ENCODE peak calls at places on chromosome 13, in four cellular contexts. E is Daoy; N is mesothelial cell of epicardium; I is activated naive CD4-positive, alpha-beta T cell. G is an unnamed sample.
A peak's percentile ranks its signal among the peaks of the same experiment; 100 is the strongest.

GRCh38 chr13:27374650-27375049 is 49.8 kb upstream of the GTF3A start:
- DNase-seq in E (peak; percentile 77), N (no peak), I (no peak), G (peak; percentile 86)

GRCh38 chr13:98089826-98090225 is 53.1 kb upstream of the FARP1 start:
- DNase-seq in E (no peak), N (no peak), I (no peak), G (no peak)

GRCh38 chr13:99206226-99206625 is 5.6 kb downstream of the UBAC2 start:
- DNase-seq in E (no peak), N (no peak), I (no peak), G (no peak)

GRCh38 chr13:81770868-81771505 is 1430.1 kb upstream of the SPRY2 start:
- DNase-seq in E (no peak), N (no peak), I (no peak), G (no peak)

GRCh38 chr13:42707596-42707995 is 73.8 kb upstream of the FAM216B start:
- DNase-seq in E (peak; percentile 2), N (no peak), I (no peak), G (no peak)

GRCh38 chr13:100602472-100603142 is 14.0 kb upstream of the GGACT start:
- DNase-seq in E (no peak), N (no peak), I (no peak), G (peak; percentile 41)

GRCh38 chr13:67916650-67917049 is 686.5 kb upstream of the PCDH9 start:
- DNase-seq in E (no peak), N (no peak), I (no peak), G (no peak)

GRCh38 chr13:65236841-65237418 is 1993.2 kb downstream of the PCDH9 start:
- DNase-seq in E (no peak), N (no peak), I (no peak), G (no peak)

GRCh38 chr13:109297628-109298027 is 488.8 kb downstream of the IRS2 start:
- DNase-seq in E (no peak), N (no peak), I (no peak), G (no peak)

GRCh38 chr13:67328895-67329294 is 98.8 kb upstream of the PCDH9 start:
- DNase-seq in E (no peak), N (no peak), I (no peak), G (no peak)

GRCh38 chr13:113176292-113176691 is 17.8 kb downstream of the PROZ start:
- DNase-seq in E (no peak), N (no peak), I (no peak), G (no peak)

GRCh38 chr13:99380921-99381645 is 73.9 kb upstream of the GPR183 start:
- DNase-seq in E (no peak), N (no peak), I (no peak), G (no peak)

GRCh38 chr13:97328222-97328790 is 105.7 kb upstream of the RAP2A start:
- DNase-seq in E (peak; percentile 57), N (no peak), I (no peak), G (peak; percentile 79)

GRCh38 chr13:26590951-26591350 is 33.5 kb downstream of the WASF3 start:
- DNase-seq in E (no peak), N (no peak), I (no peak), G (peak; percentile 60)

GRCh38 chr13:111659842-111660241 is 339.4 kb downstream of the TEX29 start:
- DNase-seq in E (no peak), N (no peak), I (no peak), G (no peak)

GRCh38 chr13:97113231-97114001 is 108.7 kb upstream of the MBNL2 start:
- DNase-seq in E (no peak), N (no peak), I (no peak), G (no peak)

GRCh38 chr13:66775196-66775595 is 454.9 kb downstream of the PCDH9 start:
- DNase-seq in E (no peak), N (no peak), I (no peak), G (no peak)

GRCh38 chr13:99321709-99322108 is 14.5 kb upstream of the GPR183 start:
- DNase-seq in E (no peak), N (no peak), I (no peak), G (no peak)

GRCh38 chr13:49935171-49936084 is 712 bp downstream of the SPRYD7 start:
- DNase-seq in E (peak; percentile 57), N (peak; percentile 22), I (peak; percentile 10), G (peak; percentile 69)

GRCh38 chr13:24306632-24307031 is 2.7 kb upstream of the C1QTNF9 start:
- DNase-seq in E (no peak), N (no peak), I (no peak), G (no peak)

GRCh38 chr13:31012285-31013024 is 80.0 kb downstream of the TEX26 start:
- DNase-seq in E (peak; percentile 11), N (no peak), I (no peak), G (peak; percentile 34)

GRCh38 chr13:100710176-100710575 is 35.6 kb upstream of the TMTC4 start:
- DNase-seq in E (no peak), N (no peak), I (no peak), G (no peak)

GRCh38 chr13:44306401-44307192 is 67.0 kb upstream of the SERP2 start:
- DNase-seq in E (peak; percentile 93), N (no peak), I (no peak), G (peak; percentile 99)

GRCh38 chr13:49042476-49042875 is 66.8 kb downstream of the FNDC3A start:
- DNase-seq in E (peak; percentile 18), N (no peak), I (no peak), G (no peak)

GRCh38 chr13:41098761-41099160 is 33.8 kb downstream of the KBTBD6 start:
- DNase-seq in E (no peak), N (no peak), I (no peak), G (no peak)

GRCh38 chr13:40483601-40484000 is 182.8 kb downstream of the FOXO1 start:
- DNase-seq in E (no peak), N (no peak), I (no peak), G (no peak)

GRCh38 chr13:24097667-24098066 is 62.9 kb upstream of the SPATA13 start:
- DNase-seq in E (no peak), N (no peak), I (no peak), G (no peak)

GRCh38 chr13:21528616-21529015 is 69.5 kb upstream of the ZDHHC20 start:
- DNase-seq in E (no peak), N (no peak), I (no peak), G (no peak)

GRCh38 chr13:61142506-61142905 is 273.1 kb downstream of the PCDH20 start:
- DNase-seq in E (no peak), N (no peak), I (no peak), G (no peak)

GRCh38 chr13:94710881-94711560 is 1.3 kb downstream of the SOX21 start:
- DNase-seq in E (peak; percentile 59), N (no peak), I (no peak), G (peak; percentile 39)

GRCh38 chr13:48994731-48995130 is 19.0 kb downstream of the FNDC3A start:
- DNase-seq in E (no peak), N (no peak), I (no peak), G (no peak)

GRCh38 chr13:26508885-26509284 is 48.6 kb upstream of the WASF3 start:
- DNase-seq in E (peak; percentile 36), N (no peak), I (no peak), G (no peak)

GRCh38 chr13:111872475-111873150 is 194.3 kb upstream of the SOX1 start:
- DNase-seq in E (no peak), N (no peak), I (no peak), G (no peak)

GRCh38 chr13:106573855-106574254 is 5.9 kb upstream of the ARGLU1 start:
- DNase-seq in E (no peak), N (no peak), I (no peak), G (no peak)

GRCh38 chr13:39603424-39603947 is 493 bp upstream of the LHFPL6 start:
- DNase-seq in E (peak; percentile 17), N (no peak), I (no peak), G (peak; percentile 27)